ENCODE peak calls at places on chromosomes 5 and 9, in seven cellular contexts. One of them, this sample, is unnamed.
A peak's percentile ranks its signal among the peaks of the same experiment; 100 is the strongest.

GRCh38 chr9:80061940-80062339 is 490.2 kb downstream of the TLE4 start:
- DNase-seq in LNCaP clone FGC: no peak
- DNase-seq in HCT116: no peak
- DNase-seq in adrenal gland: peak; percentile 35
- DNase-seq in suprapubic skin: no peak
- DNase-seq in psoas muscle: no peak
- DNase-seq in pancreas: no peak
- DNase-seq in this sample: peak; percentile 61

GRCh38 chr5:143887901-143888648 is 76.1 kb downstream of the HMHB1 start:
- DNase-seq in pancreas: no peak
- DNase-seq in suprapubic skin: no peak
- DNase-seq in adrenal gland: no peak
- DNase-seq in LNCaP clone FGC: no peak
- DNase-seq in psoas muscle: no peak
- DNase-seq in HCT116: no peak
- DNase-seq in this sample: peak; percentile 53

GRCh38 chr9:70517926-70518325 is 103.5 kb upstream of the KLF9 start:
- DNase-seq in suprapubic skin: no peak
- DNase-seq in LNCaP clone FGC: no peak
- DNase-seq in adrenal gland: no peak
- DNase-seq in HCT116: no peak
- DNase-seq in psoas muscle: no peak
- DNase-seq in pancreas: no peak
- DNase-seq in this sample: no peak

GRCh38 chr9:134621558-134622110 is 20.0 kb upstream of the COL5A1 start:
- DNase-seq in LNCaP clone FGC: no peak
- DNase-seq in suprapubic skin: peak; percentile 38
- DNase-seq in adrenal gland: no peak
- DNase-seq in psoas muscle: no peak
- DNase-seq in pancreas: no peak
- DNase-seq in HCT116: no peak
- DNase-seq in this sample: no peak

GRCh38 chr9:126347911-126348760 is 21.5 kb downstream of the MVB12B start:
- DNase-seq in LNCaP clone FGC: no peak
- DNase-seq in HCT116: no peak
- DNase-seq in adrenal gland: no peak
- DNase-seq in suprapubic skin: no peak
- DNase-seq in psoas muscle: no peak
- DNase-seq in pancreas: no peak
- DNase-seq in this sample: no peak

GRCh38 chr9:97696025-97696822 is 916 bp downstream of the XPA start:
- DNase-seq in psoas muscle: no peak
- DNase-seq in HCT116: no peak
- DNase-seq in pancreas: no peak
- DNase-seq in LNCaP clone FGC: no peak
- DNase-seq in adrenal gland: no peak
- DNase-seq in suprapubic skin: no peak
- DNase-seq in this sample: peak; percentile 36

GRCh38 chr5:164578911-164579310 is 1073.5 kb downstream of the MAT2B start:
- DNase-seq in suprapubic skin: no peak
- DNase-seq in psoas muscle: no peak
- DNase-seq in HCT116: no peak
- DNase-seq in adrenal gland: no peak
- DNase-seq in pancreas: no peak
- DNase-seq in LNCaP clone FGC: no peak
- DNase-seq in this sample: no peak

GRCh38 chr9:122468735-122469134 is 9.0 kb downstream of the OR1J1 start:
- DNase-seq in suprapubic skin: no peak
- DNase-seq in LNCaP clone FGC: no peak
- DNase-seq in psoas muscle: no peak
- DNase-seq in HCT116: no peak
- DNase-seq in pancreas: no peak
- DNase-seq in adrenal gland: no peak
- DNase-seq in this sample: peak; percentile 68

GRCh38 chr9:111959468-111959941 is 62.9 kb downstream of the UGCG start:
- DNase-seq in LNCaP clone FGC: no peak
- DNase-seq in HCT116: peak; percentile 19
- DNase-seq in adrenal gland: peak; percentile 8
- DNase-seq in psoas muscle: peak; percentile 67
- DNase-seq in pancreas: peak; percentile 39
- DNase-seq in suprapubic skin: no peak
- DNase-seq in this sample: peak; percentile 79

GRCh38 chr9:21294325-21294724 is 10.8 kb downstream of the IFNA5 start:
- DNase-seq in LNCaP clone FGC: no peak
- DNase-seq in HCT116: peak; percentile 81
- DNase-seq in psoas muscle: no peak
- DNase-seq in suprapubic skin: no peak
- DNase-seq in pancreas: no peak
- DNase-seq in adrenal gland: no peak
- DNase-seq in this sample: no peak

GRCh38 chr9:93667627-93668026 is 91.2 kb downstream of the PHF2 start:
- DNase-seq in psoas muscle: peak; percentile 6
- DNase-seq in suprapubic skin: peak; percentile 43
- DNase-seq in LNCaP clone FGC: no peak
- DNase-seq in HCT116: no peak
- DNase-seq in pancreas: no peak
- DNase-seq in adrenal gland: no peak
- DNase-seq in this sample: no peak

GRCh38 chr5:75668988-75669760 is 48.1 kb downstream of the POC5 start:
- DNase-seq in LNCaP clone FGC: no peak
- DNase-seq in pancreas: peak; percentile 31
- DNase-seq in HCT116: no peak
- DNase-seq in psoas muscle: no peak
- DNase-seq in suprapubic skin: no peak
- DNase-seq in adrenal gland: peak; percentile 80
- DNase-seq in this sample: peak; percentile 21

GRCh38 chr9:108535526-108535925 is 320.3 kb downstream of the ACTL7B start:
- DNase-seq in suprapubic skin: no peak
- DNase-seq in LNCaP clone FGC: no peak
- DNase-seq in adrenal gland: peak; percentile 33
- DNase-seq in psoas muscle: no peak
- DNase-seq in HCT116: no peak
- DNase-seq in pancreas: no peak
- DNase-seq in this sample: peak; percentile 51

GRCh38 chr5:142539154-142539740 is 146.6 kb downstream of the FGF1 start:
- DNase-seq in psoas muscle: no peak
- DNase-seq in adrenal gland: no peak
- DNase-seq in pancreas: no peak
- DNase-seq in suprapubic skin: no peak
- DNase-seq in LNCaP clone FGC: no peak
- DNase-seq in HCT116: no peak
- DNase-seq in this sample: no peak

GRCh38 chr5:110386782-110387181 is 339.7 kb downstream of the TMEM232 start:
- DNase-seq in adrenal gland: no peak
- DNase-seq in LNCaP clone FGC: no peak
- DNase-seq in HCT116: no peak
- DNase-seq in pancreas: peak; percentile 3
- DNase-seq in suprapubic skin: no peak
- DNase-seq in psoas muscle: no peak
- DNase-seq in this sample: peak; percentile 48

GRCh38 chr5:44875661-44876250 is 67.0 kb downstream of the MRPS30 start:
- DNase-seq in suprapubic skin: no peak
- DNase-seq in HCT116: peak; percentile 98
- DNase-seq in psoas muscle: no peak
- DNase-seq in adrenal gland: peak; percentile 5
- DNase-seq in pancreas: no peak
- DNase-seq in LNCaP clone FGC: no peak
- DNase-seq in this sample: no peak

GRCh38 chr9:93081931-93082330 is 14.1 kb upstream of the CARD19 start:
- DNase-seq in psoas muscle: no peak
- DNase-seq in LNCaP clone FGC: no peak
- DNase-seq in suprapubic skin: no peak
- DNase-seq in adrenal gland: peak; percentile 49
- DNase-seq in HCT116: no peak
- DNase-seq in pancreas: no peak
- DNase-seq in this sample: peak; percentile 82

GRCh38 chr9:994005-994404 is 17.6 kb downstream of the DMRT3 start:
- DNase-seq in LNCaP clone FGC: no peak
- DNase-seq in adrenal gland: no peak
- DNase-seq in HCT116: no peak
- DNase-seq in psoas muscle: no peak
- DNase-seq in pancreas: no peak
- DNase-seq in suprapubic skin: no peak
- DNase-seq in this sample: no peak

GRCh38 chr9:87497080-87497603 is 525 bp upstream of the DAPK1 start:
- DNase-seq in LNCaP clone FGC: no peak
- DNase-seq in suprapubic skin: no peak
- DNase-seq in HCT116: no peak
- DNase-seq in pancreas: no peak
- DNase-seq in psoas muscle: no peak
- DNase-seq in adrenal gland: no peak
- DNase-seq in this sample: no peak

GRCh38 chr9:87498816-87499454 is 1.3 kb downstream of the DAPK1 start:
- DNase-seq in suprapubic skin: no peak
- DNase-seq in adrenal gland: no peak
- DNase-seq in LNCaP clone FGC: no peak
- DNase-seq in pancreas: no peak
- DNase-seq in psoas muscle: no peak
- DNase-seq in HCT116: no peak
- DNase-seq in this sample: no peak

GRCh38 chr9:87498046-87498815 is 564 bp downstream of the DAPK1 start:
- DNase-seq in pancreas: peak; percentile 65
- DNase-seq in HCT116: no peak
- DNase-seq in adrenal gland: no peak
- DNase-seq in suprapubic skin: no peak
- DNase-seq in psoas muscle: peak; percentile 66
- DNase-seq in LNCaP clone FGC: no peak
- DNase-seq in this sample: peak; percentile 45

GRCh38 chr9:87499455-87500015 is 1.9 kb downstream of the DAPK1 start:
- DNase-seq in HCT116: no peak
- DNase-seq in suprapubic skin: no peak
- DNase-seq in LNCaP clone FGC: no peak
- DNase-seq in psoas muscle: no peak
- DNase-seq in pancreas: no peak
- DNase-seq in adrenal gland: no peak
- DNase-seq in this sample: no peak

GRCh38 chr9:87497604-87498045 is at the start of gene DAPK1:
- DNase-seq in psoas muscle: peak; percentile 80
- DNase-seq in adrenal gland: peak; percentile 22
- DNase-seq in HCT116: peak; percentile 23
- DNase-seq in pancreas: peak; percentile 72
- DNase-seq in LNCaP clone FGC: no peak
- DNase-seq in suprapubic skin: no peak
- DNase-seq in this sample: peak; percentile 66
- TF ChIP-seq CTCF in psoas muscle: no peak
- TF ChIP-seq CTCF in adrenal gland: no peak
- TF ChIP-seq CTCF in HCT116: no peak
- TF ChIP-seq CTCF in pancreas: no peak
- TF ChIP-seq CTCF in LNCaP clone FGC: peak; percentile 20
- TF ChIP-seq CTCF in suprapubic skin: no peak
- TF ChIP-seq CTCF in this sample: no peak

DNA sequence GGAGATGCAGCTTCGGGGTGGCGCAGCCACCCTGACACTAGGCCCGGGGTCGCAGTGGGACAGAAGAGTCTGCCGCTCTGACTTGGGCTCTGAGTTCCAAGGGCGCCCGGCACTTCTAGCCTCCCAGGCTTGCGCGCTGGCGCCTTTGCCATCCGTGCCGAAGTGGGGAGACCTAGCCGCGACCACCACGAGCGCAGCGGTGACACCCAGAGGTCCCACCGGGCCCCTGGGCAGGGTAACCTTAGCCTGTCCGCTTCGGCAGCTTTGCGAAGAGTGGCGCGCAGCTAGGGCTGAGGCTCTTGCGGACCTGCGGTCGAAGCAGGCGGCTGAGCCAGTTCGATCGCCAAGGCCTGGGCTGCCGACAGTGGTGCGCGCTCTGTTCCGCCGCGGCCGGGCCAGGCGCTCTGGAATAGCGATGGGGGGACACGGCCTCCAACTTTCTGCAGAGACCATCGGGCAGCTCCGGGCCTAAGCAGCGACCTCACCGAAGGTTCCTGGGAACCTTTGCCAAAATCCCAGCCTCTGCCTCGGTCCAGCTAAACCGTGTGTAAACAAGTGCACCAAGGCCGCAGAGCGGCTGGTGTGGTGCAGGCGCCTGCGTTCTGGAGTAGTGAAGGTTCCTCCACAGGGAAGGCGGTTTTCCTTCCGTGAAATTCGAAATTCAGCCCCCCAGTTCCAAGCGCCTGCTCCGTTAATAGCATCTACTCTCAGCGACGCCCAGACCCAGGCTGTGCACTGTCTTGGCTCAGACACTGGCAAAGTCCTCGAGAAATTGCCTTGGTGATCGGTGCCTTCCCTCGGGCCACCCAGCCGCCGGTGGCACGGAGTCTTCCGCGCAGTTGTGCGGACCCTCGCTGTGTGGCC is 7.4 kb downstream of the TLX3 start:
- DNase-seq in adrenal gland: no peak
- DNase-seq in suprapubic skin: peak; percentile 72
- DNase-seq in HCT116: no peak
- DNase-seq in LNCaP clone FGC: no peak
- DNase-seq in pancreas: peak; percentile 25
- DNase-seq in psoas muscle: no peak
- DNase-seq in this sample: no peak
- H3K4me3 ChIP-seq in adrenal gland: peak overlapping the region; percentile 28
- H3K4me3 ChIP-seq in suprapubic skin: peak overlapping the region; percentile 12
- H3K4me3 ChIP-seq in HCT116: no peak overlapping the region
- H3K4me3 ChIP-seq in LNCaP clone FGC: no peak overlapping the region
- H3K4me3 ChIP-seq in pancreas: peak overlapping the region; percentile 29
- H3K4me3 ChIP-seq in psoas muscle: peak overlapping the region; percentile 37
- H3K4me3 ChIP-seq in this sample: no peak overlapping the region

GRCh38 chr5:13664377-13664776 is 280.1 kb downstream of the DNAH5 start:
- DNase-seq in adrenal gland: no peak
- DNase-seq in suprapubic skin: no peak
- DNase-seq in psoas muscle: no peak
- DNase-seq in HCT116: no peak
- DNase-seq in pancreas: no peak
- DNase-seq in LNCaP clone FGC: no peak
- DNase-seq in this sample: peak; percentile 83

GRCh38 chr5:13659391-13659790 is 285.1 kb downstream of the DNAH5 start:
- DNase-seq in adrenal gland: no peak
- DNase-seq in HCT116: no peak
- DNase-seq in suprapubic skin: no peak
- DNase-seq in psoas muscle: no peak
- DNase-seq in pancreas: no peak
- DNase-seq in LNCaP clone FGC: no peak
- DNase-seq in this sample: no peak

GRCh38 chr5:13660072-13660471 is 284.4 kb downstream of the DNAH5 start:
- DNase-seq in pancreas: no peak
- DNase-seq in suprapubic skin: no peak
- DNase-seq in LNCaP clone FGC: no peak
- DNase-seq in HCT116: no peak
- DNase-seq in psoas muscle: no peak
- DNase-seq in adrenal gland: no peak
- DNase-seq in this sample: peak; percentile 16

GRCh38 chr5:13658761-13659160 is 285.7 kb downstream of the DNAH5 start:
- DNase-seq in adrenal gland: no peak
- DNase-seq in HCT116: no peak
- DNase-seq in pancreas: no peak
- DNase-seq in LNCaP clone FGC: no peak
- DNase-seq in psoas muscle: no peak
- DNase-seq in suprapubic skin: no peak
- DNase-seq in this sample: no peak

GRCh38 chr5:13662646-13663045 is 281.8 kb downstream of the DNAH5 start:
- DNase-seq in LNCaP clone FGC: no peak
- DNase-seq in adrenal gland: no peak
- DNase-seq in pancreas: no peak
- DNase-seq in HCT116: no peak
- DNase-seq in suprapubic skin: no peak
- DNase-seq in psoas muscle: no peak
- DNase-seq in this sample: no peak
- TF ChIP-seq CTCF in LNCaP clone FGC: no peak
- TF ChIP-seq CTCF in adrenal gland: no peak
- TF ChIP-seq CTCF in pancreas: no peak
- TF ChIP-seq CTCF in HCT116: no peak
- TF ChIP-seq CTCF in suprapubic skin: no peak
- TF ChIP-seq CTCF in psoas muscle: no peak
- TF ChIP-seq CTCF in this sample: no peak

GRCh38 chr5:79590395-79590999 is 21.7 kb upstream of the TENT2 start:
- DNase-seq in suprapubic skin: no peak
- DNase-seq in adrenal gland: peak; percentile 21
- DNase-seq in HCT116: no peak
- DNase-seq in LNCaP clone FGC: no peak
- DNase-seq in pancreas: no peak
- DNase-seq in psoas muscle: no peak
- DNase-seq in this sample: no peak
- H3K4me3 ChIP-seq in suprapubic skin: no peak overlapping the region
- H3K4me3 ChIP-seq in adrenal gland: no peak overlapping the region
- H3K4me3 ChIP-seq in HCT116: no peak overlapping the region
- H3K4me3 ChIP-seq in LNCaP clone FGC: no peak overlapping the region
- H3K4me3 ChIP-seq in pancreas: no peak overlapping the region
- H3K4me3 ChIP-seq in psoas muscle: no peak overlapping the region
- H3K4me3 ChIP-seq in this sample: no peak overlapping the region